ENCODE peak calls at places on chromosomes 11 and 22, in six cellular contexts. T is NCI-H1092; H is H7; S is endothelial cell; N is stimulated activated CD8-positive, alpha-beta memory T cell treated with anti-CD3 and anti-CD28 coated beads, Interleukin-4, amount 100 ng/mL, for 1 hour; V is GM13976. G is an unnamed sample.

GRCh38 chr11:69800278-69800677 is 18.9 kb downstream of the FGF3 start:
- DNase-seq in T (no peak), H (no peak), S (no peak), V (no peak), N (no peak), G (no peak)

GRCh38 chr11:78202733-78203167 is 14.0 kb downstream of the USP35 start:
- DNase-seq in H (no peak), V (no peak), N (peak; percentile 28), S (no peak), T (no peak), G (no peak)

GRCh38 chr11:20353829-20354434 is 9.6 kb upstream of the HTATIP2 start:
- DNase-seq in N (no peak), H (peak; percentile 35), S (peak; percentile 53), T (peak; percentile 31), V (peak; percentile 35), G (no peak)

GRCh38 chr11:8252388-8252787 is 11.3 kb downstream of the LMO1 start:
- DNase-seq in H (no peak), V (no peak), T (no peak), N (no peak), S (no peak), G (no peak)

GRCh38 chr22:19501897-19502447 is 22.2 kb downstream of the CLDN5 start:
- DNase-seq in V (no peak), S (no peak), T (no peak), N (no peak), H (no peak), G (no peak)

GRCh38 chr11:57937431-57937830 is 86.2 kb upstream of the OR9Q1 start:
- DNase-seq in S (no peak), H (no peak), V (no peak), T (no peak), N (no peak), G (no peak)

GRCh38 chr11:65262381-65262680 is 569 bp downstream of the POLA2 start:
- DNase-seq in H (no peak), T (no peak), N (no peak), V (no peak), S (no peak), G (no peak)

GRCh38 chr11:123483465-123483864 is 53.4 kb downstream of the GRAMD1B start:
- DNase-seq in T (no peak), N (no peak), V (no peak), S (no peak), H (no peak), G (no peak)

GRCh38 chr11:122882189-122882808 is at the start of gene JHY:
- DNase-seq in V (no peak), N (no peak), T (peak; percentile 47), S (no peak), H (no peak), G (no peak)

GRCh38 chr11:10058356-10058755 is 235.7 kb downstream of the SBF2 start:
- DNase-seq in T (no peak), V (no peak), S (no peak), H (no peak), N (no peak), G (no peak)

GRCh38 chr11:111707039-111707690 is 59.0 kb downstream of the PPP2R1B start:
- DNase-seq in N (no peak), H (no peak), T (no peak), V (no peak), S (no peak), G (peak; percentile 27)